ENCODE peak calls at places on chromosome 22, in eight cellular contexts. E is upper lobe of right lung, Q is transverse colon, D is testis, Y is stomach, I is heart right ventricle, P is right lobe of liver, X is tibial nerve. V is an unnamed sample.
A peak's percentile ranks its signal among the peaks of the same experiment; 100 is the strongest.

GRCh38 chr22:48417143-48418070 is 1410.3 kb downstream of the BRD1 start:
- DNase-seq in E (peak; percentile 56), Q (no peak), D (no peak), Y (no peak), I (no peak), P (peak; percentile 25), X (no peak), V (no peak)

GRCh38 chr22:50218996-50219727 is 18.4 kb downstream of the SELENOO start:
- DNase-seq in E (peak; percentile 93), Q (peak; percentile 89), D (peak; percentile 85), Y (peak; percentile 98), I (peak; percentile 83), P (peak; percentile 98), X (peak; percentile 65), V (peak; percentile 91)

GRCh38 chr22:24156146-24156914 is 25.0 kb upstream of the SUSD2 start:
- DNase-seq in E (peak; percentile 82), Q (peak; percentile 54), D (peak; percentile 22), Y (peak; percentile 45), I (no peak), P (peak; percentile 59), X (no peak), V (peak; percentile 28)

GRCh38 chr22:37186997-37187522 is 987 bp downstream of the C1QTNF6 start:
- DNase-seq in E (no peak), Q (no peak), D (no peak), Y (no peak), I (no peak), P (no peak), X (no peak), V (no peak)

GRCh38 chr22:19495562-19496323 is 16.0 kb downstream of the CDC45 start:
- DNase-seq in E (no peak), Q (no peak), D (no peak), Y (no peak), I (no peak), P (no peak), X (no peak), V (no peak)

GRCh38 chr22:37809672-37810333 is 2.1 kb downstream of the GCAT start:
- DNase-seq in E (no peak), Q (no peak), D (no peak), Y (no peak), I (no peak), P (no peak), X (no peak), V (peak; percentile 92)

GRCh38 chr22:35258144-35258988 is 1.1 kb downstream of the HMGXB4 start:
- DNase-seq in E (no peak), Q (peak; percentile 17), D (peak; percentile 37), Y (no peak), I (no peak), P (no peak), X (no peak), V (no peak)

GRCh38 chr22:31947296-31947695 is 3.0 kb downstream of the YWHAH start:
- DNase-seq in E (no peak), Q (peak; percentile 38), D (no peak), Y (no peak), I (peak; percentile 15), P (no peak), X (no peak), V (peak; percentile 26)

GRCh38 chr22:37549704-37550059 is 10.6 kb upstream of the CDC42EP1 start:
- DNase-seq in E (peak; percentile 81), Q (no peak), D (peak; percentile 63), Y (peak; percentile 90), I (no peak), P (peak; percentile 90), X (no peak), V (peak; percentile 86)

GRCh38 chr22:25488244-25489020 is 76.0 kb upstream of the GRK3 start:
- DNase-seq in E (peak; percentile 69), Q (peak; percentile 41), D (peak; percentile 84), Y (peak; percentile 86), I (peak; percentile 71), P (peak; percentile 65), X (peak; percentile 17), V (peak; percentile 86)

GRCh38 chr22:42560781-42561180 is 7.0 kb downstream of the SERHL2 start:
- DNase-seq in E (no peak), Q (no peak), D (no peak), Y (no peak), I (no peak), P (no peak), X (no peak), V (no peak)

GRCh38 chr22:23249506-23250423 is 69.5 kb downstream of the BCR start:
- DNase-seq in E (no peak), Q (no peak), D (no peak), Y (no peak), I (no peak), P (no peak), X (no peak), V (no peak)

GRCh38 chr22:38115423-38116205 is 5.1 kb upstream of the BAIAP2L2 start:
- DNase-seq in E (no peak), Q (no peak), D (no peak), Y (no peak), I (no peak), P (no peak), X (no peak), V (no peak)

GRCh38 chr22:37601540-37602442 is 6.8 kb upstream of the GGA1 start:
- DNase-seq in E (no peak), Q (peak; percentile 69), D (peak; percentile 40), Y (peak; percentile 79), I (no peak), P (peak; percentile 84), X (no peak), V (peak; percentile 91)

GRCh38 chr22:30483169-30483568 is 11.4 kb upstream of the SEC14L3 start:
- DNase-seq in E (no peak), Q (no peak), D (no peak), Y (no peak), I (no peak), P (no peak), X (no peak), V (no peak)

GRCh38 chr22:37462983-37463382 is 23.2 kb downstream of the MFNG start:
- DNase-seq in E (no peak), Q (no peak), D (peak; percentile 44), Y (no peak), I (no peak), P (no peak), X (no peak), V (no peak)

GRCh38 chr22:44409211-44409648 is 88.8 kb downstream of the RTL6 start:
- DNase-seq in E (peak; percentile 60), Q (no peak), D (no peak), Y (no peak), I (no peak), P (no peak), X (no peak), V (no peak)

GRCh38 chr22:50270302-50271010 is at the start of gene MAPK11:
- DNase-seq in E (peak; percentile 87), Q (peak; percentile 74), D (peak; percentile 79), Y (peak; percentile 75), I (peak; percentile 75), P (peak; percentile 79), X (peak; percentile 46), V (peak; percentile 77)

GRCh38 chr22:23065069-23065451 is 5.3 kb upstream of the GNAZ start:
- DNase-seq in E (peak; percentile 28), Q (no peak), D (no peak), Y (peak; percentile 13), I (no peak), P (peak; percentile 32), X (no peak), V (no peak)

GRCh38 chr22:36166518-36167220 is 6.1 kb upstream of the APOL3 start:
- DNase-seq in E (no peak), Q (no peak), D (no peak), Y (no peak), I (no peak), P (peak; percentile 89), X (no peak), V (no peak)

GRCh38 chr22:22520020-22520656 is at the start of gene ZNF280A:
- DNase-seq in E (no peak), Q (no peak), D (peak; percentile 48), Y (no peak), I (no peak), P (no peak), X (no peak), V (no peak)

GRCh38 chr22:37095113-37095512 is 14.4 kb downstream of the TMPRSS6 start:
- DNase-seq in E (no peak), Q (no peak), D (no peak), Y (no peak), I (no peak), P (no peak), X (no peak), V (no peak)

GRCh38 chr22:36249160-36249559 is 3.8 kb upstream of the APOL1 start:
- DNase-seq in E (no peak), Q (no peak), D (no peak), Y (no peak), I (no peak), P (no peak), X (no peak), V (no peak)

GRCh38 chr22:45450101-45450785 is 36.8 kb downstream of the RIBC2 start:
- DNase-seq in E (no peak), Q (no peak), D (no peak), Y (no peak), I (no peak), P (no peak), X (no peak), V (no peak)
- H3K27ac ChIP-seq in E (peak overlapping the region; percentile 71), Q (peak overlapping the region; percentile 10), D (no peak overlapping the region), Y (peak overlapping the region; percentile 73), I (peak overlapping the region; percentile 44), P (no peak overlapping the region), X (peak overlapping the region; percentile 85), V (no peak overlapping the region)

GRCh38 chr22:27775698-27776409 is 25.7 kb downstream of the MN1 start:
- DNase-seq in E (no peak), Q (no peak), D (no peak), Y (no peak), I (no peak), P (no peak), X (no peak), V (no peak)
- H3K4me1 ChIP-seq in E (peaks cover 10% of the 10 kb centered on the region), Q (peaks cover 8% of the 10 kb centered on the region), D (peaks cover 14% of the 10 kb centered on the region), Y (peaks cover 16% of the 10 kb centered on the region), I (peaks cover 36% of the 10 kb centered on the region), P (no peaks in the 10 kb centered on the region), X (peaks cover 12% of the 10 kb centered on the region), V (no peaks in the 10 kb centered on the region)

DNA sequence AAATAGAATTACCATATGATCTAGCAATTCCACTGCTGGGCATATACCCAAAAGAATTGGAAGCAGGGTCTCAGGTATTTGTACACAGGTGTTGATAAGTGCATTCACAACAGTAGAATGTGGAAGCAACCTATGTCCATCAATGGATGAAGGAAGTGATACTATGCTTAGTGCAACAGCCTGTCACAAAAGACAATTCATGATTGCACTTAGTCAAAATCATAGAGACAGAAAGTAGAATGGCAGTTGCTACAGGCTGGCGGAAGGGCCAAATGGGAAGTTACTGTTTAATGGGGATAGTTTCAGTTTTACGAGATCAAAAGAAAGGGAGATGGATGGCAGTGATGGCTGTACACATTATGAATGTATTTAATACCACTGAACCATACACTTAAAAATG is 42.0 kb downstream of the SGSM3 start:
- DNase-seq in E (no peak), Q (no peak), D (no peak), Y (no peak), I (no peak), P (no peak), X (no peak), V (no peak)
- H3K36me3 ChIP-seq in E (peaks cover 61% of the 10 kb centered on the region), Q (peaks cover 38% of the 10 kb centered on the region), D (no peaks in the 10 kb centered on the region), Y (peaks cover 54% of the 10 kb centered on the region), I (peaks cover 27% of the 10 kb centered on the region), P (peaks cover 31% of the 10 kb centered on the region), X (peaks cover 16% of the 10 kb centered on the region), V (peaks cover 15% of the 10 kb centered on the region)

DNA sequence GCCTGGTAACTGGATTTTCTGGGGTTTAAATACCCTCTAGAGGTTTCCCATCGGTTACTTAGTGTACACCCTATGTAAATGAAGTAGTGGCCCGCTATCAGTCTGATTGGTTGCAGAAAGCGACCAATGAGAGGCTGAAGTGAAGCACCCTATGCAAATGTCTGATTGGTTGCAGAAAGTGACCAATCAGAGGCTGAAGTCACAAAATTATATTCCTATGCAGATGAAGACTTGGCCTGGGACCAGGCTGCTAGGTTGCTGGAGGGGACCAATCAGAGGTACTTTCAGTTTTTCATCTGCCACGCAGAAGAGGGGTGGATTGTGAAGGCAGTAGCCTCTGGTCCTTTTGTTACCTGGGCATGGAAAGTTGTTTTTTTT is 134.8 kb downstream of the TBC1D22A start:
- DNase-seq in E (no peak), Q (no peak), D (peak; percentile 46), Y (peak; percentile 15), I (no peak), P (no peak), X (no peak), V (no peak)
- H3K27ac ChIP-seq in E (no peak overlapping the region), Q (no peak overlapping the region), D (no peak overlapping the region), Y (no peak overlapping the region), I (no peak overlapping the region), P (no peak overlapping the region), X (no peak overlapping the region), V (no peak overlapping the region)